ENCODE peak calls at places on chromosomes 6 and 20, in five cellular contexts. One of them, this sample, is unnamed.

GRCh38 chr6:75748743-75749538 is at the start of gene MYO6:
- DNase-seq in mammary epithelial cell: peak; percentile 68
- DNase-seq in gastrocnemius medialis: peak; percentile 52
- DNase-seq in pancreas: peak; percentile 86
- DNase-seq in heart right ventricle: peak; percentile 82
- DNase-seq in this sample: peak; percentile 51

GRCh38 chr6:106082735-106083398 is 3.3 kb upstream of the PRDM1 start:
- DNase-seq in heart right ventricle: no peak
- DNase-seq in gastrocnemius medialis: no peak
- DNase-seq in pancreas: no peak
- DNase-seq in mammary epithelial cell: peak; percentile 83
- DNase-seq in this sample: no peak

GRCh38 chr20:23291575-23292240 is 58.9 kb upstream of the NXT1 start:
- DNase-seq in gastrocnemius medialis: no peak
- DNase-seq in heart right ventricle: no peak
- DNase-seq in pancreas: no peak
- DNase-seq in mammary epithelial cell: no peak
- DNase-seq in this sample: no peak

GRCh38 chr20:46361811-46362210 is 44.6 kb downstream of the ELMO2 start:
- DNase-seq in heart right ventricle: no peak
- DNase-seq in mammary epithelial cell: no peak
- DNase-seq in gastrocnemius medialis: no peak
- DNase-seq in pancreas: no peak
- DNase-seq in this sample: no peak

GRCh38 chr20:57504411-57504810 is 20.5 kb downstream of the CTCFL start:
- DNase-seq in pancreas: no peak
- DNase-seq in gastrocnemius medialis: no peak
- DNase-seq in mammary epithelial cell: no peak
- DNase-seq in heart right ventricle: no peak
- DNase-seq in this sample: no peak

GRCh38 chr6:18226451-18226850 is 37.9 kb downstream of the DEK start:
- DNase-seq in gastrocnemius medialis: no peak
- DNase-seq in heart right ventricle: no peak
- DNase-seq in pancreas: no peak
- DNase-seq in mammary epithelial cell: peak; percentile 26
- DNase-seq in this sample: no peak

GRCh38 chr6:14999106-14999505 is 246.8 kb upstream of the JARID2 start:
- DNase-seq in heart right ventricle: no peak
- DNase-seq in pancreas: no peak
- DNase-seq in gastrocnemius medialis: no peak
- DNase-seq in mammary epithelial cell: no peak
- DNase-seq in this sample: no peak

GRCh38 chr6:446418-447366 is 55.1 kb downstream of the IRF4 start:
- DNase-seq in heart right ventricle: no peak
- DNase-seq in mammary epithelial cell: no peak
- DNase-seq in pancreas: no peak
- DNase-seq in gastrocnemius medialis: no peak
- DNase-seq in this sample: no peak

GRCh38 chr6:112253842-112254816 is at the start of gene LAMA4:
- DNase-seq in mammary epithelial cell: peak; percentile 32
- DNase-seq in gastrocnemius medialis: no peak
- DNase-seq in heart right ventricle: peak; percentile 72
- DNase-seq in pancreas: peak; percentile 33
- DNase-seq in this sample: peak; percentile 38

GRCh38 chr6:50724381-50725124 is 11.2 kb downstream of the TFAP2D start:
- DNase-seq in mammary epithelial cell: no peak
- DNase-seq in pancreas: no peak
- DNase-seq in heart right ventricle: no peak
- DNase-seq in gastrocnemius medialis: no peak
- DNase-seq in this sample: no peak

GRCh38 chr20:31716818-31717477 is 5.7 kb downstream of the BCL2L1 start:
- DNase-seq in mammary epithelial cell: no peak
- DNase-seq in gastrocnemius medialis: no peak
- DNase-seq in pancreas: no peak
- DNase-seq in heart right ventricle: no peak
- DNase-seq in this sample: no peak

GRCh38 chr6:134938896-134939295 is 11.0 kb downstream of the ALDH8A1 start:
- DNase-seq in pancreas: no peak
- DNase-seq in gastrocnemius medialis: no peak
- DNase-seq in mammary epithelial cell: no peak
- DNase-seq in heart right ventricle: no peak
- DNase-seq in this sample: no peak

GRCh38 chr6:20180935-20181334 is 31.3 kb downstream of the MBOAT1 start:
- DNase-seq in mammary epithelial cell: peak; percentile 16
- DNase-seq in gastrocnemius medialis: no peak
- DNase-seq in pancreas: no peak
- DNase-seq in heart right ventricle: no peak
- DNase-seq in this sample: no peak

GRCh38 chr20:60993647-60994046 is 258.4 kb upstream of the CDH4 start:
- DNase-seq in pancreas: no peak
- DNase-seq in gastrocnemius medialis: no peak
- DNase-seq in heart right ventricle: no peak
- DNase-seq in mammary epithelial cell: no peak
- DNase-seq in this sample: no peak

GRCh38 chr6:69980624-69981023 is 114.3 kb downstream of the COL19A1 start:
- DNase-seq in heart right ventricle: no peak
- DNase-seq in gastrocnemius medialis: no peak
- DNase-seq in pancreas: no peak
- DNase-seq in mammary epithelial cell: no peak
- DNase-seq in this sample: no peak

GRCh38 chr6:45415315-45415714 is 37.6 kb upstream of the SUPT3H start:
- DNase-seq in gastrocnemius medialis: no peak
- DNase-seq in pancreas: no peak
- DNase-seq in heart right ventricle: no peak
- DNase-seq in mammary epithelial cell: no peak
- DNase-seq in this sample: no peak

GRCh38 chr6:155521719-155522118 is 66.1 kb upstream of the NOX3 start:
- DNase-seq in mammary epithelial cell: peak; percentile 35
- DNase-seq in gastrocnemius medialis: no peak
- DNase-seq in heart right ventricle: no peak
- DNase-seq in pancreas: no peak
- DNase-seq in this sample: no peak

GRCh38 chr6:105087571-105088211 is 92.1 kb downstream of the POPDC3 start:
- DNase-seq in mammary epithelial cell: peak; percentile 35
- DNase-seq in pancreas: no peak
- DNase-seq in gastrocnemius medialis: no peak
- DNase-seq in heart right ventricle: no peak
- DNase-seq in this sample: peak; percentile 51

GRCh38 chr6:633611-634010 is 23.3 kb downstream of the HUS1B start:
- DNase-seq in pancreas: no peak
- DNase-seq in gastrocnemius medialis: no peak
- DNase-seq in heart right ventricle: no peak
- DNase-seq in mammary epithelial cell: no peak
- DNase-seq in this sample: no peak

GRCh38 chr6:85015396-85015990 is 251.1 kb upstream of the TBX18 start:
- DNase-seq in heart right ventricle: peak; percentile 31
- DNase-seq in mammary epithelial cell: no peak
- DNase-seq in pancreas: peak; percentile 49
- DNase-seq in gastrocnemius medialis: peak; percentile 12
- DNase-seq in this sample: peak; percentile 67

GRCh38 chr20:25237610-25238318 is 10.1 kb upstream of the PYGB start:
- DNase-seq in pancreas: no peak
- DNase-seq in mammary epithelial cell: peak; percentile 100
- DNase-seq in heart right ventricle: no peak
- DNase-seq in gastrocnemius medialis: peak; percentile 72
- DNase-seq in this sample: peak; percentile 98

GRCh38 chr6:89268776-89269175 is 46.3 kb downstream of the GABRR2 start:
- DNase-seq in heart right ventricle: no peak
- DNase-seq in gastrocnemius medialis: no peak
- DNase-seq in mammary epithelial cell: no peak
- DNase-seq in pancreas: no peak
- DNase-seq in this sample: no peak

GRCh38 chr20:400451-401275 is 7.4 kb upstream of the RBCK1 start:
- DNase-seq in gastrocnemius medialis: no peak
- DNase-seq in heart right ventricle: no peak
- DNase-seq in mammary epithelial cell: peak; percentile 68
- DNase-seq in pancreas: no peak
- DNase-seq in this sample: peak; percentile 31

GRCh38 chr6:149127212-149127611 is 190.3 kb upstream of the TAB2 start:
- DNase-seq in gastrocnemius medialis: no peak
- DNase-seq in mammary epithelial cell: peak; percentile 34
- DNase-seq in heart right ventricle: no peak
- DNase-seq in pancreas: no peak
- DNase-seq in this sample: no peak

GRCh38 chr6:12923644-12924235 is 207.2 kb downstream of the PHACTR1 start:
- DNase-seq in heart right ventricle: no peak
- DNase-seq in mammary epithelial cell: no peak
- DNase-seq in pancreas: no peak
- DNase-seq in gastrocnemius medialis: no peak
- DNase-seq in this sample: no peak

GRCh38 chr20:45935416-45936046 is 1.0 kb downstream of the PCIF1 start:
- DNase-seq in mammary epithelial cell: no peak
- DNase-seq in heart right ventricle: no peak
- DNase-seq in gastrocnemius medialis: no peak
- DNase-seq in pancreas: no peak
- DNase-seq in this sample: no peak

GRCh38 chr6:113457156-113457555 is 400.0 kb upstream of the MARCKS start:
- DNase-seq in heart right ventricle: peak; percentile 7
- DNase-seq in mammary epithelial cell: no peak
- DNase-seq in gastrocnemius medialis: no peak
- DNase-seq in pancreas: no peak
- DNase-seq in this sample: no peak

GRCh38 chr6:143647191-143647590 is 30.6 kb upstream of the PHACTR2 start:
- DNase-seq in pancreas: no peak
- DNase-seq in heart right ventricle: no peak
- DNase-seq in gastrocnemius medialis: no peak
- DNase-seq in mammary epithelial cell: no peak
- DNase-seq in this sample: no peak

GRCh38 chr6:135506270-135506997 is 8.9 kb upstream of the AHI1 start:
- DNase-seq in mammary epithelial cell: peak; percentile 8
- DNase-seq in gastrocnemius medialis: no peak
- DNase-seq in heart right ventricle: no peak
- DNase-seq in pancreas: no peak
- DNase-seq in this sample: peak; percentile 36

GRCh38 chr6:34661379-34661778 is 35.2 kb downstream of the ILRUN start:
- DNase-seq in heart right ventricle: no peak
- DNase-seq in gastrocnemius medialis: no peak
- DNase-seq in pancreas: no peak
- DNase-seq in mammary epithelial cell: no peak
- DNase-seq in this sample: no peak
- H3K27ac ChIP-seq in heart right ventricle: no peak overlapping the region
- H3K27ac ChIP-seq in gastrocnemius medialis: no peak overlapping the region
- H3K27ac ChIP-seq in pancreas: no peak overlapping the region
- H3K27ac ChIP-seq in mammary epithelial cell: no peak overlapping the region
- H3K27ac ChIP-seq in this sample: no peak overlapping the region

GRCh38 chr6:63306446-63306845 is 13.3 kb downstream of the LGSN start:
- DNase-seq in pancreas: no peak
- DNase-seq in gastrocnemius medialis: no peak
- DNase-seq in mammary epithelial cell: no peak
- DNase-seq in heart right ventricle: no peak
- DNase-seq in this sample: no peak

GRCh38 chr6:63305278-63305677 is 14.5 kb downstream of the LGSN start:
- DNase-seq in heart right ventricle: no peak
- DNase-seq in gastrocnemius medialis: no peak
- DNase-seq in pancreas: no peak
- DNase-seq in mammary epithelial cell: peak; percentile 11
- DNase-seq in this sample: no peak

DNA sequence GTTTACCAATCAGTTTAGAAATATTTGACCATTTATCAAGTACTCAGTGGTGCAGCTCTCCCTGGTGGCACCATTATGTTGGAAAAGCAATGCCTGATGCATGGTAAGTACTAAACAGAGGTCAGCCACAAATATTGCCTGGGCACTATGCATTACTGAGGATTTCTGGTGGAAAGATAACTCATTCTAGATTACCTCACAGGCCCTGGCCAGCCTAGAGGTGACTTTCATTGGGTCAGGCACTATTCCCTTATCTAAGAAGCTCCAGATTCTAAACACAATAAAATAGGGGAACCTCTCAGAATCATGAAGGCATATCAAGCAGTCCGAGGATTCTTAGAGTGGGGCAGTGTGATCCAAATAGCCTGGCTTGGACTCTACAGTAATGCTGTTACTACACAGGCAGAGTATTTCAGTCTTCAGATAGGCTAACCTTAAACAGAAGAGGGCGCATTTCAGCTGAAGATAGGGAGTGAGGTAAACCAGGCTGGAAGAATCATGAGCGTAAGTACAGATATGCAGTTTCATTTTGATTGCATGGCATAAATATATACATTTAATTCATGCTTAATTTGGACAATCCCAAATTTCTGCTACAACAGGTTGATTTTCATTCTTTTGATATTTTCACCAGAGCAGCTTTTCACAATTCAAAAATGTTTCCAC is 12.1 kb downstream of the LGSN start:
- DNase-seq in heart right ventricle: no peak
- DNase-seq in pancreas: no peak
- DNase-seq in mammary epithelial cell: peak; percentile 37
- DNase-seq in gastrocnemius medialis: no peak
- DNase-seq in this sample: peak; percentile 57
- TF ChIP-seq CTCF in heart right ventricle: peak; percentile 23
- TF ChIP-seq CTCF in pancreas: no peak
- TF ChIP-seq CTCF in mammary epithelial cell: peak; percentile 50
- TF ChIP-seq CTCF in gastrocnemius medialis: no peak
- TF ChIP-seq CTCF in this sample: peak; percentile 38

GRCh38 chr6:11200356-11200755 is 32.1 kb downstream of the NEDD9 start:
- DNase-seq in heart right ventricle: no peak
- DNase-seq in gastrocnemius medialis: no peak
- DNase-seq in pancreas: no peak
- DNase-seq in mammary epithelial cell: no peak
- DNase-seq in this sample: no peak

GRCh38 chr6:11197846-11198245 is 34.6 kb downstream of the NEDD9 start:
- DNase-seq in pancreas: no peak
- DNase-seq in mammary epithelial cell: no peak
- DNase-seq in gastrocnemius medialis: no peak
- DNase-seq in heart right ventricle: no peak
- DNase-seq in this sample: no peak

GRCh38 chr6:11197175-11197535 is 35.3 kb downstream of the NEDD9 start:
- DNase-seq in pancreas: no peak
- DNase-seq in mammary epithelial cell: no peak
- DNase-seq in gastrocnemius medialis: no peak
- DNase-seq in heart right ventricle: no peak
- DNase-seq in this sample: no peak

GRCh38 chr6:11201015-11201414 is 31.5 kb downstream of the NEDD9 start:
- DNase-seq in gastrocnemius medialis: no peak
- DNase-seq in pancreas: no peak
- DNase-seq in mammary epithelial cell: no peak
- DNase-seq in heart right ventricle: no peak
- DNase-seq in this sample: no peak

GRCh38 chr6:11198663-11199603 is 33.5 kb downstream of the NEDD9 start:
- DNase-seq in heart right ventricle: no peak
- DNase-seq in gastrocnemius medialis: no peak
- DNase-seq in mammary epithelial cell: no peak
- DNase-seq in pancreas: no peak
- DNase-seq in this sample: no peak
- H3K27ac ChIP-seq in heart right ventricle: no peak overlapping the region
- H3K27ac ChIP-seq in gastrocnemius medialis: peak overlapping the region; percentile 58
- H3K27ac ChIP-seq in mammary epithelial cell: no peak overlapping the region
- H3K27ac ChIP-seq in pancreas: peak overlapping the region; percentile 17
- H3K27ac ChIP-seq in this sample: no peak overlapping the region

DNA sequence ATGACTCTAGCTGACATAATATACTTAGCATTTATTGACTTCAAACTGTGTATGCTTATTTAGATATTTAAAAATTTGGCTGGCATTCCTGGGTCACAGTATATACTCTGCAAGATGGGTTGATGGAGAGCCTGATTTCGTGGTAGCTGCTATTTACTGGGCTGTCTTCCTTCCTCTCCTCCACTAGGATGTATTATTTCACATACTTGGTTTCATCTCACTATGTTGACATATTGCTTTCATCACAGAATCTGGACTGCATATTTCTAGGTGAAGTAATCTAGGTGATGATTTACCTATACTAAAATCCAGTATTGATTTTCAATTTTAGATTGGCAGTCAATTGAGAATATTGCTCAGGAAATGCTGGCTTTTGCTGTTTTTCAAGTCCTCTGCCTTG is 15.7 kb downstream of the AFDN start:
- DNase-seq in heart right ventricle: no peak
- DNase-seq in mammary epithelial cell: no peak
- DNase-seq in gastrocnemius medialis: no peak
- DNase-seq in pancreas: no peak
- DNase-seq in this sample: no peak
- TF ChIP-seq CTCF in heart right ventricle: no peak
- TF ChIP-seq CTCF in mammary epithelial cell: no peak
- TF ChIP-seq CTCF in gastrocnemius medialis: no peak
- TF ChIP-seq CTCF in pancreas: no peak
- TF ChIP-seq CTCF in this sample: no peak